ENCODE peak calls at places on chromosome 7, in four cellular contexts. K is K562, O is H1, N is SK-N-SH. Q is an unnamed sample.

GRCh38 chr7:128415217-128415785 is 5.5 kb upstream of the IMPDH1 start:
- DNase-seq in K (no peak), O (no peak), N (peak), Q (no peak)

GRCh38 chr7:157551325-157552070 is 214.7 kb downstream of the DNAJB6 start:
- DNase-seq in K (no peak), O (no peak), N (no peak), Q (peak)

GRCh38 chr7:149497467-149498261 is at the start of gene ZNF746:
- DNase-seq in K (peak), O (peak), N (peak), Q (peak)

GRCh38 chr7:43398831-43399230 is 184.1 kb upstream of the STK17A start:
- DNase-seq in K (no peak), O (no peak), N (no peak), Q (no peak)

GRCh38 chr7:106425017-106425719 is 140.4 kb upstream of the NAMPT start:
- DNase-seq in K (peak), O (no peak), N (no peak), Q (no peak)

GRCh38 chr7:95320663-95321062 is 3.7 kb downstream of the PON1 start:
- DNase-seq in K (no peak), O (no peak), N (no peak), Q (no peak)

GRCh38 chr7:129561677-129562424 is 49.7 kb upstream of the NRF1 start:
- DNase-seq in K (no peak), O (no peak), N (no peak), Q (peak)

GRCh38 chr7:81665236-81665635 is 104.6 kb downstream of the HGF start:
- DNase-seq in K (no peak), O (no peak), N (peak), Q (no peak)

GRCh38 chr7:150479023-150479716 is 28.7 kb downstream of the GIMAP8 start:
- DNase-seq in K (no peak), O (no peak), N (no peak), Q (no peak)

GRCh38 chr7:65832281-65832680 is 40.6 kb upstream of the VKORC1L1 start:
- DNase-seq in K (peak), O (no peak), N (no peak), Q (peak)

GRCh38 chr7:96663871-96664445 is 45.7 kb downstream of the SEM1 start:
- DNase-seq in K (no peak), O (no peak), N (no peak), Q (no peak)

GRCh38 chr7:156607332-156608175 is 33.0 kb upstream of the RNF32 start:
- DNase-seq in K (no peak), O (no peak), N (peak), Q (no peak)

GRCh38 chr7:128697301-128697905 is 25.3 kb downstream of the GARIN1A start:
- DNase-seq in K (peak), O (no peak), N (peak), Q (peak)

GRCh38 chr7:16564909-16565426 is 38.3 kb downstream of the LRRC72 start:
- DNase-seq in K (peak), O (no peak), N (peak), Q (peak)

GRCh38 chr7:64685091-64685490 is 19.2 kb downstream of the ZNF107 start:
- DNase-seq in K (no peak), O (no peak), N (no peak), Q (no peak)

GRCh38 chr7:37441405-37441797 is 7.3 kb downstream of the ELMO1 start:
- DNase-seq in K (no peak), O (no peak), N (no peak), Q (no peak)

GRCh38 chr7:69430502-69431145 is 167.7 kb upstream of the AUTS2 start:
- DNase-seq in K (peak), O (no peak), N (no peak), Q (no peak)

GRCh38 chr7:90455163-90456030 is 14.0 kb upstream of the PTTG1IP2 start:
- DNase-seq in K (peak), O (no peak), N (peak), Q (no peak)

GRCh38 chr7:139548302-139549028 is 25.0 kb downstream of the CLEC2L start:
- DNase-seq in K (no peak), O (no peak), N (peak), Q (no peak)

GRCh38 chr7:26598867-26599266 is 265.5 kb downstream of the SKAP2 start:
- DNase-seq in K (no peak), O (no peak), N (peak), Q (no peak)

GRCh38 chr7:132793474-132793873 is 217.2 kb upstream of the PLXNA4 start:
- DNase-seq in K (no peak), O (no peak), N (no peak), Q (no peak)

GRCh38 chr7:41695661-41696322 is 7.1 kb downstream of the INHBA start:
- DNase-seq in K (no peak), O (no peak), N (no peak), Q (no peak)

GRCh38 chr7:151311294-151311864 is 30.2 kb upstream of the NUB1 start:
- DNase-seq in K (peak), O (no peak), N (no peak), Q (peak)

GRCh38 chr7:134126126-134126525 is 1.0 kb upstream of the LRGUK start:
- DNase-seq in K (no peak), O (no peak), N (no peak), Q (no peak)

GRCh38 chr7:30162622-30163124 is 27.9 kb downstream of the MTURN start:
- DNase-seq in K (no peak), O (no peak), N (no peak), Q (no peak)

GRCh38 chr7:134739362-134739761 is 40.1 kb upstream of the CALD1 start:
- DNase-seq in K (no peak), O (no peak), N (no peak), Q (no peak)

GRCh38 chr7:50625360-50625759 is 60.2 kb upstream of the DDC start:
- DNase-seq in K (no peak), O (no peak), N (no peak), Q (no peak)

GRCh38 chr7:50628469-50629084 is 63.4 kb upstream of the DDC start:
- DNase-seq in K (no peak), O (no peak), N (no peak), Q (peak)

GRCh38 chr7:50627824-50628361 is 62.7 kb upstream of the DDC start:
- DNase-seq in K (no peak), O (no peak), N (peak), Q (no peak)

GRCh38 chr7:50626971-50627370 is 61.8 kb upstream of the DDC start:
- DNase-seq in K (no peak), O (no peak), N (no peak), Q (no peak)

GRCh38 chr7:50626286-50626685 is 61.1 kb upstream of the DDC start:
- DNase-seq in K (no peak), O (no peak), N (no peak), Q (no peak)
- TF ChIP-seq TEAD4 in K (no peak), O (no peak), N (no peak), Q (no peak)

GRCh38 chr7:22725585-22725984 is 1.4 kb upstream of the IL6 start:
- DNase-seq in K (peak), O (no peak), N (peak), Q (no peak)

GRCh38 chr7:22728416-22729029 is 1.5 kb downstream of the IL6 start:
- DNase-seq in K (peak), O (no peak), N (no peak), Q (no peak)

GRCh38 chr7:22729180-22729579 is 2.2 kb downstream of the IL6 start:
- DNase-seq in K (no peak), O (no peak), N (no peak), Q (no peak)

GRCh38 chr7:22726345-22726848 is 603 bp upstream of the IL6 start:
- DNase-seq in K (peak), O (no peak), N (peak), Q (peak)

GRCh38 chr7:22726849-22727792 is at the start of gene IL6:
- DNase-seq in K (peak), O (no peak), N (peak), Q (peak)
- TF ChIP-seq TEAD4 in K (no peak), O (no peak), N (no peak), Q (no peak)

GRCh38 chr7:17844514-17845196 is 95.6 kb downstream of the SNX13 start:
- DNase-seq in K (no peak), O (no peak), N (no peak), Q (no peak)
- TF ChIP-seq TEAD4 in K (no peak), O (no peak), N (peak), Q (no peak)

DNA sequence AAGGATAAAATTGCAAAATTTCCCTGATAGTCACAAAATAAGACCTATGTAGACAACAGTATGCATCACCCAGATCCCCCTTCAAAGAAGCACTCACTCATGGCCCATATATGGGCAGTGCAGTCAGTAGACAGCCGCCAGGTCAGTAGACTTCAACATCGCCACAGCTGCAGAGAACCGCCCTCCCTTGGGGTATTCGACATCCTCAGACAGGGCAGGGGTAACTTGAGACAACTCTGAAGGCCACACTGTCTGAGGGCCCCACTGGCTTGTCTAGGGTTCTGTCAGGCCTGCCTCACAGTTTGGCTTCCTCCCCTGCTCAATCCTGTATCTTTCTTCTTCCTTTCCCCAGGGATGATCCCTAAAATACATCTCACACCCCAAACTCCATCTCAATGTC is 172.3 kb downstream of the IMMP2L start:
- DNase-seq in K (no peak), O (no peak), N (no peak), Q (peak)
- TF ChIP-seq TEAD4 in K (no peak), O (no peak), N (no peak), Q (no peak)

GRCh38 chr7:94040254-94040653 is 36.1 kb upstream of the BET1 start:
- DNase-seq in K (peak), O (no peak), N (no peak), Q (no peak)
- TF ChIP-seq TEAD4 in K (no peak), O (no peak), N (no peak), Q (no peak)

GRCh38 chr7:51298912-51299311 is 17.7 kb downstream of the COBL start:
- DNase-seq in K (no peak), O (no peak), N (no peak), Q (no peak)
- TF ChIP-seq TEAD4 in K (no peak), O (no peak), N (no peak), Q (no peak)

GRCh38 chr7:83347836-83348482 is 185.3 kb upstream of the PCLO start:
- DNase-seq in K (no peak), O (no peak), N (peak), Q (no peak)
- TF ChIP-seq TEAD4 in K (no peak), O (no peak), N (peak), Q (no peak)